ENCODE peak calls at places on chromosomes 1 and 21, in nine cellular contexts. S is tibial nerve, R is ovary, T is A549, K is K562, V is stomach, Q is SK-N-SH, W is H1, X is transverse colon. N is an unnamed sample.
A peak's percentile ranks its signal among the peaks of the same experiment; 100 is the strongest.

GRCh38 chr1:222616535-222616934 is 1.4 kb upstream of the MIA3 start:
- DNase-seq in S (no peak), R (peak; percentile 25), T (no peak), K (no peak), V (no peak), Q (no peak), W (no peak), X (no peak), N (no peak)

GRCh38 chr1:224493269-224493668 is 58.7 kb upstream of the WDR26 start:
- DNase-seq in S (no peak), R (no peak), T (no peak), K (no peak), V (no peak), Q (no peak), W (no peak), X (no peak), N (no peak)

GRCh38 chr1:44263191-44263944 is 50.1 kb downstream of the DMAP1 start:
- DNase-seq in S (no peak), R (no peak), T (no peak), K (no peak), V (no peak), Q (no peak), W (no peak), X (peak; percentile 39), N (no peak)

GRCh38 chr1:25871704-25872494 is 3.6 kb downstream of the PAQR7 start:
- DNase-seq in S (no peak), R (peak; percentile 40), T (no peak), K (no peak), V (peak; percentile 67), Q (no peak), W (no peak), X (no peak), N (peak; percentile 40)

GRCh38 chr1:233843523-233844204 is 60.8 kb upstream of the SLC35F3 start:
- DNase-seq in S (no peak), R (no peak), T (peak; percentile 14), K (no peak), V (no peak), Q (no peak), W (no peak), X (no peak), N (no peak)

GRCh38 chr1:218377143-218377660 is 32.1 kb downstream of the TGFB2 start:
- DNase-seq in S (no peak), R (no peak), T (peak; percentile 76), K (peak; percentile 41), V (no peak), Q (no peak), W (no peak), X (no peak), N (no peak)

GRCh38 chr1:236009857-236010256 is 55.0 kb downstream of the NID1 start:
- DNase-seq in S (no peak), R (no peak), T (no peak), K (no peak), V (no peak), Q (no peak), W (no peak), X (no peak), N (no peak)

GRCh38 chr1:38275960-38276359 is 229.4 kb upstream of the POU3F1 start:
- DNase-seq in S (no peak), R (no peak), T (no peak), K (no peak), V (no peak), Q (no peak), W (no peak), X (no peak), N (peak; percentile 6)

GRCh38 chr1:56634981-56635380 is 10.1 kb upstream of the PRKAA2 start:
- DNase-seq in S (no peak), R (no peak), T (no peak), K (no peak), V (no peak), Q (no peak), W (no peak), X (no peak), N (no peak)

GRCh38 chr1:56644064-56644940 is 812 bp upstream of the PRKAA2 start:
- DNase-seq in S (no peak), R (peak; percentile 13), T (no peak), K (no peak), V (no peak), Q (no peak), W (no peak), X (peak; percentile 18), N (no peak)

GRCh38 chr1:56638248-56638647 is 6.9 kb upstream of the PRKAA2 start:
- DNase-seq in S (no peak), R (no peak), T (no peak), K (no peak), V (no peak), Q (no peak), W (no peak), X (no peak), N (no peak)

GRCh38 chr1:56643661-56644060 is 1.5 kb upstream of the PRKAA2 start:
- DNase-seq in S (no peak), R (no peak), T (no peak), K (no peak), V (no peak), Q (no peak), W (no peak), X (no peak), N (no peak)

DNA sequence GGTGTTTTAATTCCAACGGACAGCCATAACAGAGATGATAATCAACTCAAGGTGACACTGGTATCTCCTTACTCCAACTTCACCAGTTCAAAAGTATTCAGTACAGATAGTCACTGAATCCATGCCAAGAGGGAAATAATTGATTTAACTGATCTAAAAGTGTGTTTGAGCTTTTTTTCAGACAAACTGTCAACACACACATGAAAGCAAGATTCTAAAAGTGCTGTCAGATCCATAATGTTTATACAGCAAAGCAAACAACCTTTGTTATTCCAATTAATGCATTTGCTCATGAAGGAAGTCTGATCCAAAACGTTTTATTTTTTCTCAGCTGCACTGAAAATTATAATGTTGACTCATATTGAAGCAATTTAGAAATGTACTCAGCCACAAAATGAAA is 5.9 kb upstream of the PRKAA2 start:
- DNase-seq in S (no peak), R (no peak), T (no peak), K (no peak), V (no peak), Q (no peak), W (no peak), X (no peak), N (no peak)
- TF ChIP-seq EP300 in S (no peak), R (no peak), T (no peak), K (no peak), V (no peak), Q (no peak), W (no peak), X (no peak), N (no peak)

GRCh38 chr1:230103341-230104173 is 36.5 kb downstream of the GALNT2 start:
- DNase-seq in S (no peak), R (no peak), T (no peak), K (no peak), V (no peak), Q (no peak), W (no peak), X (no peak), N (no peak)

GRCh38 chr1:230105245-230105753 is 38.3 kb downstream of the GALNT2 start:
- DNase-seq in S (no peak), R (no peak), T (no peak), K (no peak), V (no peak), Q (no peak), W (no peak), X (no peak), N (no peak)

GRCh38 chr1:230104395-230105244 is 37.6 kb downstream of the GALNT2 start:
- DNase-seq in S (peak; percentile 95), R (peak; percentile 78), T (peak; percentile 97), K (no peak), V (peak; percentile 96), Q (no peak), W (peak; percentile 31), X (peak; percentile 94), N (peak; percentile 98)

GRCh38 chr1:230107941-230108340 is 40.9 kb downstream of the GALNT2 start:
- DNase-seq in S (no peak), R (no peak), T (no peak), K (no peak), V (no peak), Q (no peak), W (no peak), X (no peak), N (no peak)

GRCh38 chr1:230105754-230106625 is 39.0 kb downstream of the GALNT2 start:
- DNase-seq in S (no peak), R (no peak), T (peak; percentile 89), K (no peak), V (no peak), Q (no peak), W (no peak), X (no peak), N (no peak)
- TF ChIP-seq EP300 in S (no peak), R (peak; percentile 73), T (peak; percentile 84), K (no peak), V (no peak), Q (no peak), W (no peak), X (no peak), N (peak; percentile 30)

DNA sequence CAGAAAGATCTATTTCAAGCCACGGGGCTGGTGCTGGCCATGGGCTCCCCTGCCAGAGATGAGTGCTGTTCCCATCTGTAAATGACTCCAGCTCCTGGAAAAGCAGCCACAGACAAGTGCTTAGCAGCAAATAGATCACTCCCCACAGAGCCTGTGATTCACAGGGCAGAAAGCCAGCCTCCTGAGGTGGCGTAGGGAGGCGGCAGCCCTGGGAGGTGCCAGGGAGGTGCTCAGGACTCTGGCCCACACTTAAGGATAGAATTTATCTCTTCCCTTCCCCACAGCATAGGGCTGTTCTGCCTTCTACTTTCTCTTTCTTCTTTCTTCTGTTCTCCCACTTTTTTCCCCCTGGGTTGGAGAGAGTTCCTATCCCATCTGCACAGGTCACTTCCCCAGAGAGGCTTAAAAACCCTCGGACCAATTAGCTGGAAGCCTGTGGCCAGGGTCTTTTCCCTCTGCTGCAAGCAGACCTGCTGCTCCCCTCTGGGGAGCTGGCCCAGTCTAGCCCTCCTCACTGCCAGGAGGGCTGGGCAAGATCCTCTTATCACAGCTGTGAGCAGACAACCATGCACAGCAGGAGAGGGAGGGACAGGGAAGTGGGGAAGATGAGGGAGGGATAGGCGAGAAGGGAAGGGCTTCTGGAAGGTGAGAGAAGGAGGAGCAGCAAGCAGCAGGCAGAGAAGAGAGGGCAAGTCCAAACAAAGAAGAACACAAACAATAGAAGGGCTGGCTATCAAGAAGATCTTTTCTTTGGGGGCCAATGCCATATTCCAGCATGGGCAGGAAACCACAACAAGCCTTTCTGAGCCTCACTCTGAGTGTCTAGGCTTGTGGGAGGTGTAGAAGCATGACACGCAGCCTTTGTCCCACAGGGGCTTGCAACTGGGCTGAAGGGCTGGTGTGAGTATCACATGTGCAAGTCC is 41.0 kb downstream of the KCND3 start:
- DNase-seq in S (no peak), R (no peak), T (no peak), K (no peak), V (no peak), Q (peak; percentile 54), W (no peak), X (peak; percentile 34), N (peak; percentile 86)
- TF ChIP-seq EP300 in S (no peak), R (no peak), T (no peak), K (no peak), V (no peak), Q (no peak), W (no peak), X (no peak), N (no peak)

GRCh38 chr21:46127239-46128105 is 27.9 kb downstream of the FTCD start:
- DNase-seq in S (peak; percentile 11), R (peak; percentile 12), T (no peak), K (no peak), V (no peak), Q (no peak), W (no peak), X (no peak), N (peak; percentile 63)

GRCh38 chr21:46126321-46127238 is 28.7 kb downstream of the COL6A2 start:
- DNase-seq in S (peak; percentile 11), R (peak; percentile 14), T (no peak), K (no peak), V (no peak), Q (peak; percentile 38), W (no peak), X (peak; percentile 6), N (peak; percentile 67)

GRCh38 chr21:46129846-46130651 is 25.3 kb downstream of the FTCD start:
- DNase-seq in S (no peak), R (no peak), T (no peak), K (no peak), V (no peak), Q (no peak), W (no peak), X (no peak), N (no peak)

GRCh38 chr21:46128983-46129571 is 26.3 kb downstream of the FTCD start:
- DNase-seq in S (no peak), R (no peak), T (no peak), K (no peak), V (no peak), Q (no peak), W (no peak), X (no peak), N (peak; percentile 70)

DNA sequence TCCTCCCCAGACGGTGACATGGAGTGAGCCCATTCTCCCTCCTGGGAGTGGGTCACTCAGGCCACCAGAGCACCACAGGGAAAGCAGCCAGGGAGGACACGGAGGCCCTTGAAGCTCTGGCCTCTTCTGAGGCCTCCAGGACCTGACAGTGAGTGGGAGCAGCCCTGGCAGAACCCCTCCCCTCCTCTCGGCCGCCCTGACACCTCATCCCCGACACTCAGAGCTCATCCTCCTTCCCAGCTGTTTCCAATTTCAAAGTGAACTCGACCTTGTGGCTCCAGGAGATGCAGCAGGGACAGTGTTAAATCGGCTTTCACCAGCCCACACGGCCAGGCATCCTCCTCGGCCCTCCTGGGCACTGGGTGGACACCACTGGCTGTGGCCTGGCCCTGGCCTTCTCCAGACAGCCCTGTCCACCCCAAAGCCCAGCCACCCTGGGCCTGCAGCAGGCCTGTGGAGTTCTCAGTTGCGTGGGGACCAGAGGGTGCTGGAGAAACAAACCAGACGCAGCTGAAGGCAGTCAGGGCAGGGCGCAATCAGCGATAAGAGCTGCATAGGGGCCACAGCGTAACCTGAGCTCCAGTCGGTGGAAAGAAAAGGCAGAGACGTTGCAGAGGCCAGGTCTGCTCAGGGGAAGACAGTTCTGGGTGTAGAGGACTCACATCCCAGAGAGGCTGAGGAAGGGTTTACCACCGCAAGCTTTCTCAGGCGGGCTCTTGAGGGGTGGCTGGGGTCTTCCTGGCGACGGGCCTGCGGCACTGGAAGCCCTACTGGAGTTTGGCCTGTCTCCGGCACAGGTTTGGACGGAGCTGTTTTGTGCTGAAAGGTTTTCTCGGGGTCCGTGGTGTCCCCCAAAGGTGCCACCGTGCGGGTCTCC is 27.0 kb downstream of the FTCD start:
- DNase-seq in S (no peak), R (no peak), T (no peak), K (no peak), V (no peak), Q (peak; percentile 89), W (no peak), X (peak; percentile 4), N (peak; percentile 65)
- TF ChIP-seq EP300 in S (no peak), R (no peak), T (no peak), K (no peak), V (no peak), Q (peak; percentile 58), W (no peak), X (no peak), N (no peak)

N was measured in sigmoid colon.